ENCODE peak calls at places on chromosomes 1 and 21, in four cellular contexts. V, L, X and K are unnamed samples.

GRCh38 chr1:74422379-74423155 is 89.8 kb downstream of the LRRC53 start:
- DNase-seq in V (no peak), L (no peak), X (peak; percentile 8), K (no peak)

GRCh38 chr1:151166506-151166956 is 587 bp downstream of the SCNM1 start:
- DNase-seq in V (peak; percentile 50), L (peak; percentile 61), X (peak; percentile 69), K (no peak)

GRCh38 chr1:156177918-156178654 is 15.8 kb upstream of the SLC25A44 start:
- DNase-seq in V (no peak), L (no peak), X (no peak), K (no peak)

GRCh38 chr1:233340031-233340555 is 12.6 kb downstream of the MAP3K21 start:
- DNase-seq in V (no peak), L (no peak), X (no peak), K (no peak)

GRCh38 chr1:166858726-166859419 is 17.2 kb downstream of the TADA1 start:
- DNase-seq in V (no peak), L (no peak), X (no peak), K (no peak)

GRCh38 chr1:7421471-7422075 is 349.5 kb upstream of the VAMP3 start:
- DNase-seq in V (no peak), L (no peak), X (no peak), K (no peak)

GRCh38 chr1:32334274-32334861 is 1.7 kb downstream of the MARCKSL1 start:
- DNase-seq in V (no peak), L (no peak), X (no peak), K (no peak)

GRCh38 chr1:3132685-3133084 is 63.7 kb downstream of the PRDM16 start:
- DNase-seq in V (no peak), L (no peak), X (no peak), K (no peak)

GRCh38 chr1:226029093-226029496 is 30.0 kb upstream of the SDE2 start:
- DNase-seq in V (no peak), L (no peak), X (no peak), K (no peak)

GRCh38 chr1:153568367-153569099 is 2.9 kb upstream of the S100A2 start:
- DNase-seq in V (peak; percentile 69), L (peak; percentile 90), X (peak; percentile 88), K (peak; percentile 96)
- TF ChIP-seq CTCF in V (peak; percentile 98), L (peak; percentile 96), X (peak; percentile 99), K (peak; percentile 99)

GRCh38 chr1:36384542-36385409 is 948 bp downstream of the STK40 start:
- DNase-seq in V (no peak), L (peak; percentile 29), X (peak; percentile 29), K (no peak)

GRCh38 chr1:36385410-36386261 is at the start of gene STK40:
- DNase-seq in V (peak; percentile 99), L (peak; percentile 96), X (peak; percentile 100), K (peak; percentile 89)

GRCh38 chr1:36387141-36387949 is 1.6 kb upstream of the STK40 start:
- DNase-seq in V (no peak), L (no peak), X (peak; percentile 78), K (no peak)

GRCh38 chr1:36383240-36383639 is 2.5 kb downstream of the STK40 start:
- DNase-seq in V (no peak), L (no peak), X (no peak), K (no peak)

GRCh38 chr1:36386262-36387140 is 777 bp upstream of the STK40 start:
- DNase-seq in V (peak; percentile 99), L (peak; percentile 98), X (peak; percentile 100), K (peak; percentile 35)
- TF ChIP-seq CTCF in V (no peak), L (no peak), X (no peak), K (no peak)

DNA sequence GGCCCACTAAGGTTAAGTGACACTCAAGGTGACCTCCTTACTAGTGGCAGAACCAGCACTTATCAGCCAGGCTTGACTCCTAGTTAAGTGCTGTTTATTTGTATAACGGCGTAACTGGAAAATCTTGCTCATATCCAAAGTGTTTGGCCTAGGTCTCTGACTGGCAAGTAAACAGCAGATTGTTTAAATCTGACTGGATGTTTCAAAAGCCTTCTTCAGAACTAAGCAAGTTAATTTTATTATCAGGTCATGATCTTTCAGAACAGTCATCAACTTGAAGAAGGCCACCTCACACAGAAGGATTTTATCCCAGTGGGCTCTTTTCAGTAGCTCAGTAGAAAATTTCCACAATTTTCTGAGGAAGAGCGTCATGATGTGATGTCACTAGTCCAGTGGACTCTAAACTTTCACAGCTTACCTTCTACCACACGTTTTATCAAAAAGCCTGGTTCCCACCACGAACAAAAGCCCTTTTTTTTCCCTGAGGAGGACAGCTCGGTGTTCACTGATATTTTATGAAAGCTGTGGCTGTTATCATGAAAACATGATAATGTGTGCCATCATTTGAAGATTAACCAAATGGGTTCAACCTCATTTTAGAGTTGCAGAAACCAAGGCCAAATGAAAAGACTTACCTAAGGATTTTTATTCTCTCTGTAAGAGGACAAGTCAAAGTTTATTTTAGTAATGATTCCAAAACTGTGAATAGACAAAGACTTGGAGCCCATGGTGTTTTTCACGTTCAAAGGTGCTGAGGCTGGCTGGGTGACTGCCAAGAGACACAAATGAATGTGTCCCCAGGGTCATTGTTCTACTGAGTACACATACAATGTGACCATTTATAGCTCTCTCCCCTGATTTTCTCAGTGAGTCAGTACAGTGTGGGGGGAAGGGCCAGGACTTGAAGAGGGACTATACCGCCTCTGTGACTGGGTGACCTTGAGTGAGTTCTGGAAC is 9.1 kb downstream of the SGIP1 start:
- DNase-seq in V (peak; percentile 66), L (no peak), X (peak; percentile 79), K (no peak)
- TF ChIP-seq CTCF in V (no peak), L (no peak), X (no peak), K (no peak)

DNA sequence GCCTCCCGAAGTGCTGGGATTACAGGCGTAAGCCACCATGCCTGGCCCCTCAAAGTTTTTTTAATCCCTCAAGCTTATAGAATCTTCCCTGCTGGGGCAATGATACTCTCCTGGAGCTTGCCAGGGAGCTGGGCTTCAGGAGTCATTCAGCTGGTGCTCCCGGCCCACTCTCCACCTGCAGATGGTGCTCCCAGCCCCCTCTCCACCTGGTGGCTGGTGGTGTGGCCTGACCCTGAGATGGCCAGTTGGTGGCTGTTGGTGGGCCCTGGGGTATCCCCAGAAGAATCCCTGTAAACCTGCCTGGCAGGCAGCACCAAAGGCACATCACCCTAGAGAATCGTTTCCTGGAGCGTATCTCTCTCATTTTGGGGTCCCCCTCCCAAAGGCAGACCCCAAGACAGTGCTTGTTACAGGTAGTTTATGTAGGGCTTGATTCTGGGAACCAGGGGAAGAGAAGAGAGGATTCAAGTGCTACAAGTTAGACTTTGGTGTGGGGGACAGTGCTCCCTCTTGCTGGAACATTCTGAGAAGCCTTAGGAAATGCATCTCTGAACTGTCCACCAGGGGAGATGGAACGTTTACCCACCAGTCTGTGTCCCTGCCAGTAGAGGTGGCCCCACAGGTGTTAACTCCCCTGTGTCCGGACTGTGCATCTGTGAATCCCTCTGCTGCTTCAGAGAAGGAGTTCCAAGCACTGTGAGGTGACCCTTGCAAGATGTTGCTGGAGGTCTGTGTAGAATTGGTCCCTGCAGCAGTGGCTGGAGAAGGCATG is 29.1 kb upstream of the ACTL8 start:
- DNase-seq in V (no peak), L (no peak), X (no peak), K (no peak)
- TF ChIP-seq CTCF in V (peak; percentile 3), L (no peak), X (no peak), K (no peak)

DNA sequence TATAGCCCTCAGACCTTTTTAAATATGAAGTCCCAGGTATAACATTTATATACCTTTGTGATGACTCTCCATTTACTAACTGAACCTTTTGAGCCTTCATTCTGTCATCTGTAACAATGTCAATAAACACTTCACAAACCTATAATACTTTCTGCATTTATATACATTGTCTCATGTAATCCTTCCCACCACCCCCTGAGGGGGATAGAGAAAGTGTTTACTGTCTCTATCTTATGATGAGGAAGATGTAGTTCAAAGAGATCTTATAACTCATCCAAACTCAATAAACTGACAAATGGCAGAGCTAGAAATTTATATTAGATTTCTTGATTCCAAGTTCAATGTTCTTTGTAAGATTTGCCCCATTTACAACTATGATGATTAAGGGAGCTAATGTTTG is 48.3 kb upstream of the CR2 start:
- DNase-seq in V (no peak), L (no peak), X (no peak), K (no peak)
- TF ChIP-seq CTCF in V (no peak), L (no peak), X (no peak), K (no peak)

GRCh38 chr1:16644179-16645043 is 22.3 kb downstream of the RNU1-3 start:
- DNase-seq in V (peak; percentile 86), L (peak; percentile 94), X (peak; percentile 98), K (peak; percentile 100)
- TF ChIP-seq CTCF in V (peak; percentile 59), L (no peak), X (peak; percentile 70), K (peak; percentile 67)

GRCh38 chr21:32101206-32101763 is 177.6 kb downstream of the MIS18A start:
- DNase-seq in V (no peak), L (no peak), X (no peak), K (no peak)
- TF ChIP-seq CTCF in V (no peak), L (no peak), X (no peak), K (no peak)